ENCODE peak calls at places on chromosomes 3 and 15, in six cellular contexts. N is tibial artery, G is cardiac muscle cell, C is adrenal gland, W is BE2C, F is GM23338. U is an unnamed sample.

GRCh38 chr15:39304201-39304841 is 276.6 kb upstream of the THBS1 start:
- DNase-seq in N (no peak), G (no peak), C (no peak), W (no peak), F (no peak), U (no peak)

GRCh38 chr15:58462547-58462946 is 30.8 kb downstream of the LIPC start:
- DNase-seq in N (peak; percentile 32), G (no peak), C (no peak), W (no peak), F (no peak), U (no peak)

GRCh38 chr3:84600703-84601225 is 358.0 kb upstream of the CADM2 start:
- DNase-seq in N (no peak), G (no peak), C (no peak), W (no peak), F (peak; percentile 1), U (no peak)

GRCh38 chr15:70164156-70164900 is 66.6 kb upstream of the TLE3 start:
- DNase-seq in N (no peak), G (no peak), C (no peak), W (no peak), F (no peak), U (no peak)

GRCh38 chr3:165669502-165669901 is 167.7 kb downstream of the BCHE start:
- DNase-seq in N (no peak), G (no peak), C (no peak), W (no peak), F (no peak), U (no peak)

GRCh38 chr3:138284957-138285477 is 44.6 kb downstream of the NME9 start:
- DNase-seq in N (no peak), G (no peak), C (no peak), W (no peak), F (peak; percentile 34), U (no peak)

GRCh38 chr3:56975562-56975961 is 84.9 kb upstream of the SPATA12 start:
- DNase-seq in N (no peak), G (no peak), C (no peak), W (no peak), F (no peak), U (no peak)

GRCh38 chr3:120561251-120562045 is 34.7 kb upstream of the NDUFB4 start:
- DNase-seq in N (peak; percentile 80), G (peak; percentile 79), C (peak; percentile 90), W (peak; percentile 79), F (peak; percentile 88), U (peak; percentile 60)

GRCh38 chr15:42215854-42216829 is 8.0 kb upstream of the VPS39 start:
- DNase-seq in N (no peak), G (peak; percentile 16), C (no peak), W (no peak), F (no peak), U (no peak)

GRCh38 chr15:73564255-73564654 is 68.9 kb downstream of the NPTN start:
- DNase-seq in N (no peak), G (no peak), C (no peak), W (no peak), F (no peak), U (peak; percentile 54)

GRCh38 chr3:42194943-42195510 is 71.0 kb downstream of the CCK start:
- DNase-seq in N (no peak), G (no peak), C (no peak), W (no peak), F (no peak), U (no peak)
- H3K4me1 ChIP-seq in N (no peaks in the 10 kb centered on the region), G (no peaks in the 10 kb centered on the region), C (no peaks in the 10 kb centered on the region), W (no peaks in the 10 kb centered on the region), F (peaks cover 20% of the 10 kb centered on the region), U (peaks cover 4% of the 10 kb centered on the region)

DNA sequence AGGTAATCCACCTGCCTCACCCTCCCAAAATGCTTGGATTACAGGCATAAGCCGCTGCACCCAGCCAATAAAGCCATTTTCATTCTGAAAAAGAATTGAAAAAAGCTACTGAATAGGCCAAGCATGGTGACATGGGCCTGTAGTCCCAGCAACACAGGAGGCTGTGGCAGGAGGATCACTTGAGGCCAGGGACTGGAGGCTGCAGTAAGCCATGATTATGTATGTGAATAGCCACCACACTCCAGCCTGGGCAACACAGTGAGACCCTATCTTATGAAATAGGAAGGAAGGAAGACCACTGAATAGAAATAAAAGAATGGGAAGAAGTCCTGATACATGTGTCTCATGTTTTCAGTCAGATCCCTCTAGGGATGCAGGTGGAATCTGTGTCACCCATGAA is 36.0 kb upstream of the SEMA4B start:
- DNase-seq in N (no peak), G (no peak), C (no peak), W (no peak), F (no peak), U (no peak)
- H3K4me1 ChIP-seq in N (no peaks in the 10 kb centered on the region), G (no peaks in the 10 kb centered on the region), C (peaks cover 4% of the 10 kb centered on the region), W (peaks cover 18% of the 10 kb centered on the region), F (peaks cover 11% of the 10 kb centered on the region), U (peaks cover 23% of the 10 kb centered on the region)

DNA sequence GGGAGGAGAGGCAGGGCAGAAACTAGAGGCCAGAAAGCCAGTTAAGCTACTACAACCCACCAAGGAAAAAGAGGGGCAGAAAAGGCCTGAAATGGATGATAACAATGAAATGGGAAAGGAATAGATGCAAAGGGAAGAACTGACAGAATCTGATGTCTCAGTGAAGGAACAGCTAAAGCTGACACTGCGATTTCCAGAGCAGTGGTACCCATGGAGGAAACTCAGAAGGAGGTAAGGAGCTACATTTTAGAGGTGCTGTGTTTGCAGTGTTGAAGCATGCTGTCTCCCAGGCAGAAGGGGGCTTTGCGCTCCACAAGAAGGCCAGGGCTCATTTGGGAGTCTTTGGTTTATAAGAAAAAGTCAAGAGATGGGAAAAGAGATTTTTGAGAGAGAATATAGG is 38.0 kb downstream of the ZBTB38 start:
- DNase-seq in N (no peak), G (no peak), C (no peak), W (no peak), F (no peak), U (no peak)
- H3K4me1 ChIP-seq in N (no peaks in the 10 kb centered on the region), G (peaks cover 18% of the 10 kb centered on the region), C (peaks cover 72% of the 10 kb centered on the region), W (peaks cover 13% of the 10 kb centered on the region), F (peaks cover 16% of the 10 kb centered on the region), U (peaks cover 67% of the 10 kb centered on the region)

DNA sequence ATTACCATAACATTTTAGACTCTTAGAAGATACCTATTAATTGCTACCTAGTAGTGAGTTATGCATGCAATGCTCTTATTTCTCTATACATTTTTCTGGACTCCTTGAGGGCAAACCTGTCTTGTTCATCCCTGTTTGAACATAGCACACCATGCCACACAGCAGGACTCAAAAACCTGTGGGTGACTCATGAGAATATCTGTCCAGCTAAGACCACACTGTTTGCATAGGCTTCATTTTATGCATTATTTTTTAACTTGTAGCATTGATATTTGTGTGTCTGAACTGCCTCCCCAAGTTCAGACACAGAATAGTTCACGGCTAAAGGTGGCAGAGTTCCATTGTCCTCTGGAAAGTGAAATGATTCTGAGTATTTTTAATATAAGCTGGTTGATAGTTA is 1.8 kb downstream of the LMCD1 start:
- DNase-seq in N (no peak), G (no peak), C (no peak), W (no peak), F (no peak), U (no peak)
- H3K4me1 ChIP-seq in N (no peaks in the 10 kb centered on the region), G (peaks cover 26% of the 10 kb centered on the region), C (peaks cover 9% of the 10 kb centered on the region), W (no peaks in the 10 kb centered on the region), F (peaks cover 43% of the 10 kb centered on the region), U (peaks cover 49% of the 10 kb centered on the region)

GRCh38 chr15:84598250-84598649 is 2.6 kb upstream of the ZSCAN2 start:
- DNase-seq in N (no peak), G (no peak), C (no peak), W (no peak), F (peak; percentile 44), U (no peak)
- H3K4me1 ChIP-seq in N (no peaks in the 10 kb centered on the region), G (no peaks in the 10 kb centered on the region), C (peaks cover 3% of the 10 kb centered on the region), W (no peaks in the 10 kb centered on the region), F (peaks cover 23% of the 10 kb centered on the region), U (peaks cover 3% of the 10 kb centered on the region)

DNA sequence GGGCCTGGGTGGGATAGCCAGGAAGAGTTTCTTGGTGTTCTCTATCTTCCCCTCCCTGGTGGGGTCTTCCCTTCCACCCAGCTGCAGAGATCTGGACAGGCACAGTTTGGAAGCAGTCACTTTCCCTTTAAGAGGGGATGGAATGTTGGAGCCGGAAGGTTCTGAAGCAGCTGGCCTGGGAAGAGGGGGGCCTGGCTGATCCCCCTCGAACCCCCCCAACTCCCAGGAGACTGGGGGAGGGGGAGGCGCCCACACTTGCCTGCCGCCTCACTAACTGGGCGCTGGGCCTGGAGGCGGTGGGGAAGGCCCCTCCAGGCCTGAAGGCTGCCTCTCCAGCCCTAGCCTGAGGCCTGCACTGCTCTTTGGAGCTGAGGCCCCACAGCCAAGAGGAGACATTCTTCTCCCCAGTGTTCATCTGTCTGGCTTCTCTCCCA is 1.4 kb downstream of the DVL3 start:
- DNase-seq in N (peak; percentile 89), G (peak; percentile 47), C (peak; percentile 64), W (peak; percentile 45), F (peak; percentile 75), U (no peak)
- H3K4me1 ChIP-seq in N (no peaks in the 10 kb centered on the region), G (peaks cover 12% of the 10 kb centered on the region), C (peaks cover 39% of the 10 kb centered on the region), W (peaks cover 4% of the 10 kb centered on the region), F (peaks cover 20% of the 10 kb centered on the region), U (peaks cover 41% of the 10 kb centered on the region)

GRCh38 chr15:68271854-68272471 is 5.6 kb upstream of the FEM1B start:
- DNase-seq in N (no peak), G (no peak), C (peak; percentile 80), W (peak; percentile 24), F (peak; percentile 30), U (peak; percentile 60)
- H3K4me1 ChIP-seq in N (no peaks in the 10 kb centered on the region), G (peaks cover 23% of the 10 kb centered on the region), C (peaks cover 9% of the 10 kb centered on the region), W (peaks cover 17% of the 10 kb centered on the region), F (peaks cover 33% of the 10 kb centered on the region), U (peaks cover 35% of the 10 kb centered on the region)

GRCh38 chr15:31344824-31345605 is 18.4 kb downstream of the KLF13 start:
- DNase-seq in N (no peak), G (no peak), C (no peak), W (no peak), F (no peak), U (no peak)

GRCh38 chr15:31342381-31342780 is 15.7 kb downstream of the KLF13 start:
- DNase-seq in N (no peak), G (no peak), C (no peak), W (no peak), F (no peak), U (no peak)

GRCh38 chr15:31344266-31344665 is 17.6 kb downstream of the KLF13 start:
- DNase-seq in N (no peak), G (no peak), C (no peak), W (no peak), F (no peak), U (no peak)

GRCh38 chr15:31342781-31343626 is 16.4 kb downstream of the KLF13 start:
- DNase-seq in N (no peak), G (no peak), C (no peak), W (no peak), F (peak; percentile 56), U (no peak)

DNA sequence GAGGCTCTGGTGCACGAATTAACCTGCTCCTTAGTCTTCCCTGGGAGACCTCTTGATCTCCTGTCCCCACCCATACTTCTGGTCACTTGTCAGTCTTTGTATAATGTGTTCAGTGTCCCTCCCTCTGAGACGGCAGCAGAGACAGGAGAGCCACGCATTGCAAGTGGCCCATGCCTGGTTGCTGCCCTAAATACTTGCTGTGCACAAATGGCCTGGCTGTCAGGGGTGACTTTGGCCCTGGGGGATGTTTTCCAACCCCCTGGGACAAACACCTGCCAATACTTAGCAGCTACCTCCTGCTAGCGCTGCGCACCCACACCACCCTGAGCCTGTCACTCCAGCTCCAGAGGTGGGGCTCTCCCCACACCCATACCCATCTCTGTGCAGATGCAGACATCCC is 17.2 kb downstream of the KLF13 start:
- DNase-seq in N (no peak), G (no peak), C (no peak), W (no peak), F (no peak), U (no peak)
- H3K4me1 ChIP-seq in N (no peaks in the 10 kb centered on the region), G (peaks cover 14% of the 10 kb centered on the region), C (peaks cover 15% of the 10 kb centered on the region), W (peaks cover 26% of the 10 kb centered on the region), F (peaks cover 4% of the 10 kb centered on the region), U (peaks cover 63% of the 10 kb centered on the region)

GRCh38 chr15:68347392-68347791 is 69.8 kb downstream of the FEM1B start:
- DNase-seq in N (no peak), G (no peak), C (no peak), W (no peak), F (no peak), U (peak; percentile 71)
- H3K4me1 ChIP-seq in N (peaks cover 5% of the 10 kb centered on the region), G (peaks cover 5% of the 10 kb centered on the region), C (peaks cover 4% of the 10 kb centered on the region), W (no peaks in the 10 kb centered on the region), F (no peaks in the 10 kb centered on the region), U (peaks cover 35% of the 10 kb centered on the region)